ENCODE peak calls at places on chromosomes 2 and 18, in six cellular contexts. J is astrocyte, Z is RWPE1, R is heart left ventricle, E is spleen, K is neural progenitor cell. N is an unnamed sample.
A peak's percentile ranks its signal among the peaks of the same experiment; 100 is the strongest.

GRCh38 chr2:68418419-68418818 is 48.7 kb downstream of the FBXO48 start:
- DNase-seq in K (no peak), J (no peak), R (no peak), E (no peak), Z (no peak), N (no peak)

GRCh38 chr2:236177604-236177966 is 9.4 kb upstream of the GBX2 start:
- DNase-seq in R (no peak), J (no peak), E (no peak), K (peak; percentile 87), Z (no peak), N (peak; percentile 69)

GRCh38 chr2:237923507-237924163 is 43.2 kb upstream of the UBE2F start:
- DNase-seq in J (peak; percentile 16), Z (peak; percentile 80), E (peak; percentile 95), K (peak; percentile 89), R (peak; percentile 89), N (peak; percentile 88)

GRCh38 chr18:63758616-63759015 is 16.6 kb upstream of the SERPINB7 start:
- DNase-seq in J (peak; percentile 8), K (no peak), Z (no peak), R (no peak), E (no peak), N (no peak)

GRCh38 chr2:143083636-143084035 is 45.6 kb upstream of the ARHGAP15 start:
- DNase-seq in J (peak; percentile 84), K (no peak), E (no peak), Z (peak; percentile 42), R (no peak), N (no peak)

GRCh38 chr2:190802133-190802532 is 78.5 kb upstream of the GLS start:
- DNase-seq in R (no peak), K (peak; percentile 57), E (no peak), J (no peak), Z (no peak), N (no peak)

GRCh38 chr2:1564506-1564905 is 151.2 kb downstream of the TPO start:
- DNase-seq in K (no peak), R (peak; percentile 60), J (no peak), Z (no peak), E (peak; percentile 76), N (no peak)

GRCh38 chr2:27494944-27495554 is at the start of gene FNDC4:
- DNase-seq in J (no peak), E (peak; percentile 78), Z (peak; percentile 20), R (peak; percentile 67), K (peak; percentile 83), N (no peak)

GRCh38 chr2:120675460-120676130 is 60.1 kb upstream of the GLI2 start:
- DNase-seq in R (no peak), J (peak; percentile 8), E (no peak), K (peak; percentile 73), Z (peak; percentile 64), N (no peak)

GRCh38 chr2:164764996-164765395 is 76.6 kb downstream of the COBLL1 start:
- DNase-seq in Z (no peak), R (no peak), K (no peak), E (no peak), J (peak; percentile 57), N (no peak)

GRCh38 chr18:56995579-56996194 is 151.2 kb upstream of the BOD1L2 start:
- DNase-seq in K (peak; percentile 28), J (no peak), E (no peak), Z (no peak), R (no peak), N (no peak)

GRCh38 chr18:48228301-48228715 is 180.9 kb downstream of the ZBTB7C start:
- DNase-seq in R (peak; percentile 60), Z (peak; percentile 4), E (peak; percentile 88), J (no peak), K (no peak), N (peak; percentile 74)

GRCh38 chr2:20931346-20931745 is 108.4 kb upstream of the LDAH start:
- DNase-seq in J (no peak), E (no peak), R (no peak), Z (no peak), K (no peak), N (no peak)

GRCh38 chr2:72778410-72778809 is 47.4 kb downstream of the EXOC6B start:
- DNase-seq in Z (peak; percentile 71), E (no peak), R (no peak), J (peak; percentile 62), K (no peak), N (no peak)

GRCh38 chr2:29920631-29921559 is 491 bp downstream of the ALK start:
- DNase-seq in E (no peak), J (peak; percentile 13), Z (no peak), K (peak; percentile 37), R (no peak), N (no peak)

GRCh38 chr2:127105656-127106456 is 1.1 kb downstream of the BIN1 start:
- DNase-seq in Z (peak; percentile 43), E (peak; percentile 79), K (peak; percentile 73), J (peak; percentile 41), R (peak; percentile 68), N (peak; percentile 77)

GRCh38 chr2:29053680-29054400 is 20.5 kb downstream of the PCARE start:
- DNase-seq in J (no peak), Z (peak; percentile 36), K (no peak), R (no peak), E (no peak), N (no peak)

GRCh38 chr2:141075753-141076152 is 1055.1 kb downstream of the LRP1B start:
- DNase-seq in Z (no peak), J (no peak), K (no peak), E (no peak), R (no peak), N (no peak)

GRCh38 chr2:12340164-12340563 is 376.6 kb upstream of the TRIB2 start:
- DNase-seq in K (no peak), J (peak; percentile 32), E (no peak), Z (no peak), R (no peak), N (no peak)

GRCh38 chr2:75047907-75048625 is 89.6 kb downstream of the POLE4 start:
- DNase-seq in Z (peak; percentile 25), E (no peak), K (no peak), R (no peak), J (peak; percentile 63), N (no peak)

GRCh38 chr2:19689769-19690168 is 212.0 kb downstream of the TTC32 start:
- DNase-seq in E (no peak), K (no peak), R (no peak), Z (no peak), J (no peak), N (no peak)

GRCh38 chr2:61426267-61426897 is 44.5 kb downstream of the USP34 start:
- DNase-seq in R (no peak), K (peak; percentile 74), Z (peak; percentile 18), J (no peak), E (peak; percentile 92), N (peak; percentile 76)

GRCh38 chr2:59314367-59314766 is 1073.2 kb upstream of the FANCL start:
- DNase-seq in Z (no peak), J (no peak), K (no peak), R (no peak), E (no peak), N (no peak)

GRCh38 chr2:11387100-11387390 is 42.6 kb upstream of the ROCK2 start:
- DNase-seq in K (no peak), J (no peak), Z (no peak), R (no peak), E (no peak), N (no peak)

GRCh38 chr2:21395366-21395765 is 271.6 kb downstream of the TDRD15 start:
- DNase-seq in Z (no peak), K (no peak), R (no peak), E (no peak), J (no peak), N (no peak)

GRCh38 chr2:72147303-72147970 is at the start of gene CYP26B1:
- DNase-seq in J (no peak), E (peak; percentile 81), R (peak; percentile 70), Z (no peak), K (peak; percentile 82), N (peak; percentile 64)

GRCh38 chr2:120383631-120384477 is 37.9 kb downstream of the INHBB start:
- DNase-seq in J (no peak), Z (no peak), K (no peak), E (peak; percentile 61), R (peak; percentile 50), N (no peak)

GRCh38 chr2:81647715-81648114 is 1343.2 kb upstream of the LRRTM1 start:
- DNase-seq in E (no peak), R (no peak), J (no peak), Z (no peak), K (no peak), N (no peak)
- H3K27ac ChIP-seq in E (no peak overlapping the region), R (no peak overlapping the region), J (no peak overlapping the region), Z (no peak overlapping the region), K (no peak overlapping the region), N (no peak overlapping the region)

DNA sequence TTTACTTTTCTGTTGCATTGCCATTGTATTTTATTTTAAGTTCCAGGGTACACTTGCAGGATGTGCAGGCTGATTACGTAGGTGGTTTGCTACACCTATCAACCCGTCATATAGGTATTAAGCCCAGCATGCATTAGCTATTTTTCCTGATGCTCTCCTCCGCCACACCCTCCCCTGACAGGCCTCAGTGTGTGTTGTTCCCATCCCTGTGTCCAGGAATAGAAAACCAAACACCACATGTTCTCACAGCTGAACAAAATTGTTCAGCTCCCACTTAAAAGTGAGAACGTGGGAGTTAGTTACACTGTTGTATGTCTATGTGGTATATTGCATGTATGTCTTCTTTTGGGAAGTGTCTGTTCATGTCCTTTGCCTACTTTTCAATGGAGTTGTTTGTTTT is 1631.7 kb downstream of the DPP10 start:
- DNase-seq in R (no peak), E (no peak), Z (no peak), K (no peak), J (no peak), N (no peak)
- H3K27ac ChIP-seq in R (no peak overlapping the region), E (no peak overlapping the region), Z (no peak overlapping the region), K (no peak overlapping the region), J (no peak overlapping the region), N (no peak overlapping the region)

GRCh38 chr18:49561377-49562193 is at the start of gene LIPG:
- DNase-seq in E (no peak), R (peak; percentile 69), J (peak; percentile 83), K (peak; percentile 93), Z (peak; percentile 90), N (peak; percentile 69)

GRCh38 chr18:49562481-49563129 is 748 bp downstream of the LIPG start:
- DNase-seq in Z (peak; percentile 27), K (peak; percentile 64), E (no peak), R (no peak), J (no peak), N (no peak)

GRCh38 chr18:49564435-49564834 is 2.6 kb downstream of the LIPG start:
- DNase-seq in K (no peak), E (no peak), R (no peak), Z (no peak), J (no peak), N (no peak)

GRCh38 chr18:49563701-49564100 is 1.8 kb downstream of the LIPG start:
- DNase-seq in K (no peak), R (no peak), J (no peak), E (no peak), Z (no peak), N (no peak)

GRCh38 chr18:49563130-49563540 is 1.3 kb downstream of the LIPG start:
- DNase-seq in E (no peak), J (peak; percentile 47), K (no peak), Z (peak; percentile 44), R (no peak), N (no peak)
- H3K27ac ChIP-seq in E (no peak overlapping the region), J (no peak overlapping the region), K (no peak overlapping the region), Z (peak overlapping the region; percentile 73), R (no peak overlapping the region), N (no peak overlapping the region)

DNA sequence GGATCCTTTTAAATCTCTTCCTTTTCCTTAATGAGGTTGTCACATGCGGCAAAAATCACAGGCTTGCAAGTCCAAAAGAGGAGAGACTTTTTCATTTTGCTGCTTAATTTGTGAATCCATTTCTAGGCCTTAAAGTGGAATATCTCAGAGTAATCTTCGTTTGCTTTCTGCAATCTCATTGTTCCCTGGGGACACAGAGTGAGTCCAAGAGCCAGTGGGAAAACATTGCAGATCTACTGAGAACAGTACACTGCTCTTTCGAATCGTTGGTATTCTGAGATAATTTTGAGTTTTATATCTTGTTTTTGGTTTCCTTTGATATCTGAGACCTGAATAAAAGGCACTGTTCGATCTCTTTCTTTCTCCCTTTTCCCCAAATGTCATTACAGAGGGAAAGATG is 418.0 kb upstream of the ZEB2 start:
- DNase-seq in R (no peak), E (no peak), K (no peak), J (no peak), Z (no peak), N (no peak)
- H3K27ac ChIP-seq in R (peak overlapping the region; percentile 66), E (peak overlapping the region; percentile 36), K (no peak overlapping the region), J (peak overlapping the region; percentile 68), Z (no peak overlapping the region), N (peak overlapping the region; percentile 65)